ENCODE peak calls at places on chromosomes 1 and 21, in seven cellular contexts. One of them, this sample, is unnamed.

GRCh38 chr1:228691926-228692325 is 43.4 kb upstream of the RHOU start:
- DNase-seq in lung: no peak
- DNase-seq in HS-5: no peak
- DNase-seq in Peyer's patch: no peak
- DNase-seq in left ventricle myocardium superior: no peak
- DNase-seq in neural crest cell: no peak
- DNase-seq in NCI-H1417: peak
- DNase-seq in this sample: peak

GRCh38 chr21:35102488-35103407 is 53.6 kb upstream of the RUNX1 start:
- DNase-seq in lung: peak
- DNase-seq in HS-5: no peak
- DNase-seq in Peyer's patch: no peak
- DNase-seq in left ventricle myocardium superior: peak
- DNase-seq in neural crest cell: no peak
- DNase-seq in NCI-H1417: no peak
- DNase-seq in this sample: peak

GRCh38 chr1:168465942-168466702 is 77.7 kb downstream of the XCL2 start:
- DNase-seq in lung: no peak
- DNase-seq in HS-5: no peak
- DNase-seq in Peyer's patch: no peak
- DNase-seq in left ventricle myocardium superior: no peak
- DNase-seq in neural crest cell: no peak
- DNase-seq in NCI-H1417: peak
- DNase-seq in this sample: peak

GRCh38 chr1:59295603-59296002 is 1.3 kb upstream of the FGGY start:
- DNase-seq in lung: no peak
- DNase-seq in HS-5: no peak
- DNase-seq in Peyer's patch: no peak
- DNase-seq in left ventricle myocardium superior: no peak
- DNase-seq in neural crest cell: no peak
- DNase-seq in NCI-H1417: peak
- DNase-seq in this sample: no peak

GRCh38 chr1:16978589-16979474 is 1.6 kb downstream of the MFAP2 start:
- DNase-seq in lung: no peak
- DNase-seq in HS-5: peak
- DNase-seq in Peyer's patch: no peak
- DNase-seq in left ventricle myocardium superior: peak
- DNase-seq in neural crest cell: no peak
- DNase-seq in NCI-H1417: peak
- DNase-seq in this sample: peak

GRCh38 chr1:119440908-119441307 is 26.0 kb downstream of the HSD3B2 start:
- DNase-seq in lung: no peak
- DNase-seq in HS-5: no peak
- DNase-seq in Peyer's patch: no peak
- DNase-seq in left ventricle myocardium superior: no peak
- DNase-seq in neural crest cell: no peak
- DNase-seq in NCI-H1417: no peak
- DNase-seq in this sample: no peak

GRCh38 chr1:187513190-187513589 is 684.4 kb downstream of the PLA2G4A start:
- DNase-seq in lung: no peak
- DNase-seq in HS-5: no peak
- DNase-seq in Peyer's patch: no peak
- DNase-seq in left ventricle myocardium superior: no peak
- DNase-seq in neural crest cell: no peak
- DNase-seq in NCI-H1417: no peak
- DNase-seq in this sample: no peak

GRCh38 chr1:11676386-11677103 is 4.4 kb downstream of the MAD2L2 start:
- DNase-seq in lung: no peak
- DNase-seq in HS-5: no peak
- DNase-seq in Peyer's patch: no peak
- DNase-seq in left ventricle myocardium superior: no peak
- DNase-seq in neural crest cell: no peak
- DNase-seq in NCI-H1417: no peak
- DNase-seq in this sample: no peak

GRCh38 chr1:26284597-26285351 is 4.9 kb downstream of the SH3BGRL3 start:
- DNase-seq in lung: peak
- DNase-seq in HS-5: peak
- DNase-seq in Peyer's patch: peak
- DNase-seq in left ventricle myocardium superior: peak
- DNase-seq in neural crest cell: peak
- DNase-seq in NCI-H1417: peak
- DNase-seq in this sample: peak